ENCODE peak calls at places on chromosomes 6 and 20, in eight cellular contexts. One of them, this sample, is unnamed.

GRCh38 chr6:158043586-158044524 is 62.2 kb downstream of the SYNJ2 start:
- DNase-seq in T-helper 17 cell: no peak
- DNase-seq in fibroblast of mammary gland: no peak
- DNase-seq in sigmoid colon: peak
- DNase-seq in effector CD8-positive, alpha-beta T cell: no peak
- DNase-seq in effector memory CD4-positive, alpha-beta T cell: no peak
- DNase-seq in MCF 10A: no peak
- DNase-seq in AG08396: no peak
- DNase-seq in this sample: peak

GRCh38 chr6:125781307-125781868 is 9.4 kb upstream of the NCOA7 start:
- DNase-seq in T-helper 17 cell: peak
- DNase-seq in fibroblast of mammary gland: peak
- DNase-seq in sigmoid colon: peak
- DNase-seq in effector CD8-positive, alpha-beta T cell: no peak
- DNase-seq in effector memory CD4-positive, alpha-beta T cell: peak
- DNase-seq in MCF 10A: no peak
- DNase-seq in AG08396: no peak
- DNase-seq in this sample: no peak

GRCh38 chr20:19628570-19629134 is 129.4 kb upstream of the RIN2 start:
- DNase-seq in T-helper 17 cell: peak
- DNase-seq in fibroblast of mammary gland: peak
- DNase-seq in sigmoid colon: no peak
- DNase-seq in effector CD8-positive, alpha-beta T cell: no peak
- DNase-seq in effector memory CD4-positive, alpha-beta T cell: peak
- DNase-seq in MCF 10A: peak
- DNase-seq in AG08396: peak
- DNase-seq in this sample: no peak

GRCh38 chr6:161088676-161089328 is 97.2 kb downstream of the MAP3K4 start:
- DNase-seq in T-helper 17 cell: no peak
- DNase-seq in fibroblast of mammary gland: no peak
- DNase-seq in sigmoid colon: no peak
- DNase-seq in effector CD8-positive, alpha-beta T cell: no peak
- DNase-seq in effector memory CD4-positive, alpha-beta T cell: no peak
- DNase-seq in MCF 10A: peak
- DNase-seq in AG08396: no peak
- DNase-seq in this sample: no peak

GRCh38 chr6:4488389-4488788 is 287.8 kb upstream of the CDYL start:
- DNase-seq in T-helper 17 cell: no peak
- DNase-seq in fibroblast of mammary gland: no peak
- DNase-seq in sigmoid colon: no peak
- DNase-seq in effector CD8-positive, alpha-beta T cell: no peak
- DNase-seq in effector memory CD4-positive, alpha-beta T cell: no peak
- DNase-seq in MCF 10A: no peak
- DNase-seq in AG08396: no peak
- DNase-seq in this sample: no peak

GRCh38 chr6:1801401-1801800 is 191.7 kb downstream of the FOXC1 start:
- DNase-seq in T-helper 17 cell: no peak
- DNase-seq in fibroblast of mammary gland: no peak
- DNase-seq in sigmoid colon: no peak
- DNase-seq in effector CD8-positive, alpha-beta T cell: no peak
- DNase-seq in effector memory CD4-positive, alpha-beta T cell: no peak
- DNase-seq in MCF 10A: no peak
- DNase-seq in AG08396: no peak
- DNase-seq in this sample: no peak

GRCh38 chr6:41523957-41524633 is 22.1 kb upstream of the FOXP4 start:
- DNase-seq in T-helper 17 cell: no peak
- DNase-seq in fibroblast of mammary gland: no peak
- DNase-seq in sigmoid colon: no peak
- DNase-seq in effector CD8-positive, alpha-beta T cell: no peak
- DNase-seq in effector memory CD4-positive, alpha-beta T cell: no peak
- DNase-seq in MCF 10A: no peak
- DNase-seq in AG08396: no peak
- DNase-seq in this sample: no peak

GRCh38 chr6:144834426-144835038 is 549.4 kb downstream of the UTRN start:
- DNase-seq in T-helper 17 cell: no peak
- DNase-seq in fibroblast of mammary gland: no peak
- DNase-seq in sigmoid colon: no peak
- DNase-seq in effector CD8-positive, alpha-beta T cell: no peak
- DNase-seq in effector memory CD4-positive, alpha-beta T cell: no peak
- DNase-seq in MCF 10A: no peak
- DNase-seq in AG08396: no peak
- DNase-seq in this sample: no peak

GRCh38 chr6:142885182-142885867 is 59.7 kb downstream of the HIVEP2 start:
- DNase-seq in T-helper 17 cell: peak
- DNase-seq in fibroblast of mammary gland: peak
- DNase-seq in sigmoid colon: no peak
- DNase-seq in effector CD8-positive, alpha-beta T cell: peak
- DNase-seq in effector memory CD4-positive, alpha-beta T cell: peak
- DNase-seq in MCF 10A: peak
- DNase-seq in AG08396: peak
- DNase-seq in this sample: no peak

GRCh38 chr6:130322673-130323268 is 43.0 kb upstream of the TMEM200A start:
- DNase-seq in T-helper 17 cell: peak
- DNase-seq in fibroblast of mammary gland: peak
- DNase-seq in sigmoid colon: no peak
- DNase-seq in effector CD8-positive, alpha-beta T cell: peak
- DNase-seq in effector memory CD4-positive, alpha-beta T cell: peak
- DNase-seq in MCF 10A: peak
- DNase-seq in AG08396: peak
- DNase-seq in this sample: no peak

GRCh38 chr20:34334654-34335407 is 28.2 kb upstream of the ITCH start:
- DNase-seq in T-helper 17 cell: no peak
- DNase-seq in fibroblast of mammary gland: no peak
- DNase-seq in sigmoid colon: peak
- DNase-seq in effector CD8-positive, alpha-beta T cell: no peak
- DNase-seq in effector memory CD4-positive, alpha-beta T cell: no peak
- DNase-seq in MCF 10A: peak
- DNase-seq in AG08396: no peak
- DNase-seq in this sample: no peak

GRCh38 chr20:43942661-43943285 is 28.1 kb downstream of the TOX2 start:
- DNase-seq in T-helper 17 cell: no peak
- DNase-seq in fibroblast of mammary gland: peak
- DNase-seq in sigmoid colon: no peak
- DNase-seq in effector CD8-positive, alpha-beta T cell: no peak
- DNase-seq in effector memory CD4-positive, alpha-beta T cell: no peak
- DNase-seq in MCF 10A: peak
- DNase-seq in AG08396: peak
- DNase-seq in this sample: peak

GRCh38 chr6:89037156-89037900 is 43.2 kb upstream of the PNRC1 start:
- DNase-seq in T-helper 17 cell: no peak
- DNase-seq in fibroblast of mammary gland: no peak
- DNase-seq in sigmoid colon: peak
- DNase-seq in effector CD8-positive, alpha-beta T cell: no peak
- DNase-seq in effector memory CD4-positive, alpha-beta T cell: no peak
- DNase-seq in MCF 10A: no peak
- DNase-seq in AG08396: no peak
- DNase-seq in this sample: no peak

GRCh38 chr6:146876271-146877151 is 277.7 kb downstream of the ADGB start:
- DNase-seq in T-helper 17 cell: no peak
- DNase-seq in fibroblast of mammary gland: no peak
- DNase-seq in sigmoid colon: no peak
- DNase-seq in effector CD8-positive, alpha-beta T cell: no peak
- DNase-seq in effector memory CD4-positive, alpha-beta T cell: no peak
- DNase-seq in MCF 10A: no peak
- DNase-seq in AG08396: no peak
- DNase-seq in this sample: no peak

GRCh38 chr20:38969708-38970107 is 7.6 kb downstream of the DHX35 start:
- DNase-seq in T-helper 17 cell: no peak
- DNase-seq in fibroblast of mammary gland: no peak
- DNase-seq in sigmoid colon: no peak
- DNase-seq in effector CD8-positive, alpha-beta T cell: no peak
- DNase-seq in effector memory CD4-positive, alpha-beta T cell: no peak
- DNase-seq in MCF 10A: no peak
- DNase-seq in AG08396: no peak
- DNase-seq in this sample: no peak

GRCh38 chr20:31758521-31758920 is 19.4 kb downstream of the TPX2 start:
- DNase-seq in T-helper 17 cell: no peak
- DNase-seq in fibroblast of mammary gland: no peak
- DNase-seq in sigmoid colon: no peak
- DNase-seq in effector CD8-positive, alpha-beta T cell: no peak
- DNase-seq in effector memory CD4-positive, alpha-beta T cell: no peak
- DNase-seq in MCF 10A: no peak
- DNase-seq in AG08396: no peak
- DNase-seq in this sample: no peak

GRCh38 chr20:19231359-19232035 is 19.1 kb downstream of the SLC24A3 start:
- DNase-seq in T-helper 17 cell: no peak
- DNase-seq in fibroblast of mammary gland: no peak
- DNase-seq in sigmoid colon: peak
- DNase-seq in effector CD8-positive, alpha-beta T cell: no peak
- DNase-seq in effector memory CD4-positive, alpha-beta T cell: no peak
- DNase-seq in MCF 10A: no peak
- DNase-seq in AG08396: no peak
- DNase-seq in this sample: no peak

GRCh38 chr20:39879296-39879695 is 809.7 kb downstream of the MAFB start:
- DNase-seq in T-helper 17 cell: no peak
- DNase-seq in fibroblast of mammary gland: no peak
- DNase-seq in sigmoid colon: no peak
- DNase-seq in effector CD8-positive, alpha-beta T cell: no peak
- DNase-seq in effector memory CD4-positive, alpha-beta T cell: no peak
- DNase-seq in MCF 10A: no peak
- DNase-seq in AG08396: no peak
- DNase-seq in this sample: no peak

GRCh38 chr6:43765776-43766175 is 4.2 kb upstream of the VEGFA start:
- DNase-seq in T-helper 17 cell: no peak
- DNase-seq in fibroblast of mammary gland: no peak
- DNase-seq in sigmoid colon: peak
- DNase-seq in effector CD8-positive, alpha-beta T cell: no peak
- DNase-seq in effector memory CD4-positive, alpha-beta T cell: no peak
- DNase-seq in MCF 10A: no peak
- DNase-seq in AG08396: no peak
- DNase-seq in this sample: no peak

GRCh38 chr6:26576929-26577719 is 19.6 kb upstream of the ABT1 start:
- DNase-seq in T-helper 17 cell: peak
- DNase-seq in fibroblast of mammary gland: peak
- DNase-seq in sigmoid colon: no peak
- DNase-seq in effector CD8-positive, alpha-beta T cell: peak
- DNase-seq in effector memory CD4-positive, alpha-beta T cell: peak
- DNase-seq in MCF 10A: peak
- DNase-seq in AG08396: no peak
- DNase-seq in this sample: no peak

This sample was measured in posterior vena cava.